ENCODE peak calls at places on chromosomes 12 and 14, in seven cellular contexts. R is IMR-90, W is heart left ventricle, F is left ventricle myocardium inferior, S is cardiac muscle cell, Z is keratinocyte, L is A549. E is an unnamed sample.

GRCh38 chr12:20629414-20630156 is 65.5 kb upstream of the SLCO1C1 start:
- DNase-seq in Z (no peak), R (peak), S (peak), W (no peak), F (peak), L (peak), E (no peak)

GRCh38 chr14:74841230-74842207 is 34.4 kb downstream of the PROX2 start:
- DNase-seq in R (no peak), Z (no peak), F (no peak), L (no peak), W (no peak), S (no peak), E (no peak)

GRCh38 chr12:86349196-86349595 is 93.0 kb upstream of the MGAT4C start:
- DNase-seq in L (no peak), F (no peak), S (no peak), R (no peak), W (no peak), Z (no peak), E (no peak)

GRCh38 chr12:116542345-116542950 is 16.7 kb upstream of the MAP1LC3B2 start:
- DNase-seq in W (no peak), Z (no peak), L (no peak), F (no peak), R (no peak), S (no peak), E (no peak)

GRCh38 chr12:79381246-79382208 is 309.2 kb downstream of the PAWR start:
- DNase-seq in L (no peak), R (no peak), W (no peak), Z (no peak), F (no peak), S (no peak), E (no peak)

GRCh38 chr14:66476964-66477363 is 9.2 kb upstream of the CCDC196 start:
- DNase-seq in R (peak), W (no peak), S (no peak), L (peak), Z (no peak), F (no peak), E (no peak)

GRCh38 chr14:98622208-98623051 is 649.6 kb downstream of the BCL11B start:
- DNase-seq in R (no peak), F (no peak), W (no peak), L (no peak), Z (no peak), S (no peak), E (no peak)

GRCh38 chr12:132837693-132838463 is 9.2 kb upstream of the GOLGA3 start:
- DNase-seq in Z (no peak), F (peak), W (no peak), R (no peak), L (no peak), S (no peak), E (no peak)

GRCh38 chr12:80576641-80577418 is 130.6 kb upstream of the MYF6 start:
- DNase-seq in Z (no peak), R (peak), W (no peak), S (no peak), L (no peak), F (no peak), E (no peak)

GRCh38 chr12:67625004-67625403 is 23.5 kb upstream of the DYRK2 start:
- DNase-seq in W (no peak), S (no peak), Z (no peak), F (no peak), R (no peak), L (no peak), E (no peak)

GRCh38 chr12:27031531-27031930 is 9.2 kb downstream of the MED21 start:
- DNase-seq in Z (no peak), L (no peak), W (no peak), F (no peak), S (no peak), R (peak), E (no peak)

GRCh38 chr14:100706200-100706599 is 20.5 kb upstream of the DLK1 start:
- DNase-seq in W (no peak), Z (no peak), S (no peak), F (no peak), R (no peak), L (no peak), E (no peak)

GRCh38 chr14:71890541-71890940 is 41.7 kb upstream of the RGS6 start:
- DNase-seq in F (no peak), L (no peak), W (no peak), Z (no peak), S (no peak), R (no peak), E (no peak)

GRCh38 chr12:77377116-77377515 is 311.7 kb upstream of the E2F7 start:
- DNase-seq in L (no peak), R (peak), F (no peak), W (no peak), S (peak), Z (no peak), E (no peak)

GRCh38 chr14:104824353-104824997 is 23.6 kb downstream of the ZBTB42 start:
- DNase-seq in S (no peak), L (no peak), R (no peak), F (no peak), Z (no peak), W (no peak), E (no peak)

GRCh38 chr14:84937449-84937848 is 592.5 kb upstream of the FLRT2 start:
- DNase-seq in W (no peak), Z (no peak), F (no peak), S (peak), L (no peak), R (no peak), E (no peak)

GRCh38 chr12:65822732-65823480 is 1.4 kb upstream of the HMGA2 start:
- DNase-seq in Z (no peak), L (peak), W (no peak), S (peak), F (no peak), R (peak), E (no peak)
- H3K4me3 ChIP-seq in Z (peak), L (peak), W (peak), S (peak), F (peak), R (peak), E (peak)

DNA sequence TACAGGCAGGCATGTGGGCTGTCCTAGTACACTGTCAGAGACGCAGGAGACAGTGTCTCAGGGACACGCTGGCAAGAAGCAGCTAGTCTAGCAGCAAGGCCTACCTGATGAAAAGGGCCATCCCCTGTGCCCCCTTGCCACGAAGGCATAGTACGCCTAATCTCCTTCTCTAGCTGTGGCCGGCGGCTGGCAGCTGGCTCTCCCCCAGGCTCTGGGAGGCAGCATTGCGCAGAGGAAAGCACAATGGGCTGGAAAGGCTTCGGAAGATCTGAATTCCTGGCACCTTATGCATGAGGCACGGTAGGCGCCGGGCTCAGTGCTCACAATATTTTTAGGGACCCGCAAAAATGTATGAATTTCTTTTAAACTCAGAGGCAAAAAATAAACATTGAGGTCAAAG is 16.0 kb upstream of the PLEKHH1 start:
- DNase-seq in R (no peak), L (no peak), Z (no peak), F (peak), S (peak), W (peak), E (peak)
- H3K27ac ChIP-seq in R (no peak), L (no peak), Z (no peak), F (no peak), S (no peak), W (no peak), E (no peak)

DNA sequence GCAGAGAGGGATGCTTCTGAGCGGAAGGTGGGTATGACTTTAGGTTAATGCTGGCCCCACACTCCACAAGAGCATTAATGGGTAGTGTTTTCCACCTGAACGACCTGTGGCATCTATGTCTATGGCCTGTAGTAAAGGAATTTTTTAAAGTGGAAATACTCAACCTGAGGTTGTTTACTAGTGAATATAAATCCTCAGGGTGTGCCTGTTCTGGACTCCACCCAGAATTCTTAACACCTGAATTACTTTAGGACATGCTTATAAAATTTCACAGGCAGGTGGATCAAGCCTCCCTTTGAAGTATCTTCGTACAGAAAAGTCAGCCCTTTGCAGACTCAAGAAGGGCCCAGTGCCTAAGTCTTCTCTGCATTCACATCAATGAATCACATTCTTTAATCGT is 196.1 kb downstream of the ESR2 start:
- DNase-seq in Z (no peak), F (no peak), W (no peak), R (no peak), S (no peak), L (no peak), E (no peak)
- H3K4me3 ChIP-seq in Z (no peak), F (no peak), W (no peak), R (no peak), S (no peak), L (no peak), E (no peak)

DNA sequence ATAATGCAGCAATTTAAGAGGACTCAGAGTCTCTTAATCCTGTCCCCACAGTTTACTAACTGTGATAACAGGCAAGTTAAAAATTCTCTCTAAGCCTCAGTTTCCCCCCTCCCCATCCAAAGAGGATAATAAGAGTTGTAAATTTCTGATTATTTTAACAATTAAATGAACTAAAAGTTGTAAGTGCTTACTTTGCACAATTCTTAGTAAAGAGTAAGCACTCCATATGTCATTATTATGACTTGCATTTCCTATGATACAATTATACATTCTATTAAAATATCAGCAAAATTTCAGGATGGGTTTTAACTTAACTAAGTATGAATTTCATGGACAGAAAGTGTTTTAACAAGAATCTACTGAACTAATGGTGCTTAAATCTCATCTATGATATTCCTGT is 80.1 kb downstream of the NELL2 start:
- DNase-seq in S (no peak), F (no peak), Z (no peak), L (no peak), W (no peak), R (no peak), E (no peak)
- H3K27ac ChIP-seq in S (no peak), F (no peak), Z (no peak), L (no peak), W (no peak), R (no peak), E (no peak)

GRCh38 chr12:52965337-52965731 is 16.4 kb downstream of the KRT18 start:
- DNase-seq in S (peak), F (no peak), Z (no peak), W (no peak), L (no peak), R (no peak), E (no peak)

GRCh38 chr12:52969828-52970569 is 21.1 kb downstream of the KRT18 start:
- DNase-seq in W (peak), S (no peak), R (no peak), Z (no peak), F (peak), L (peak), E (no peak)

DNA sequence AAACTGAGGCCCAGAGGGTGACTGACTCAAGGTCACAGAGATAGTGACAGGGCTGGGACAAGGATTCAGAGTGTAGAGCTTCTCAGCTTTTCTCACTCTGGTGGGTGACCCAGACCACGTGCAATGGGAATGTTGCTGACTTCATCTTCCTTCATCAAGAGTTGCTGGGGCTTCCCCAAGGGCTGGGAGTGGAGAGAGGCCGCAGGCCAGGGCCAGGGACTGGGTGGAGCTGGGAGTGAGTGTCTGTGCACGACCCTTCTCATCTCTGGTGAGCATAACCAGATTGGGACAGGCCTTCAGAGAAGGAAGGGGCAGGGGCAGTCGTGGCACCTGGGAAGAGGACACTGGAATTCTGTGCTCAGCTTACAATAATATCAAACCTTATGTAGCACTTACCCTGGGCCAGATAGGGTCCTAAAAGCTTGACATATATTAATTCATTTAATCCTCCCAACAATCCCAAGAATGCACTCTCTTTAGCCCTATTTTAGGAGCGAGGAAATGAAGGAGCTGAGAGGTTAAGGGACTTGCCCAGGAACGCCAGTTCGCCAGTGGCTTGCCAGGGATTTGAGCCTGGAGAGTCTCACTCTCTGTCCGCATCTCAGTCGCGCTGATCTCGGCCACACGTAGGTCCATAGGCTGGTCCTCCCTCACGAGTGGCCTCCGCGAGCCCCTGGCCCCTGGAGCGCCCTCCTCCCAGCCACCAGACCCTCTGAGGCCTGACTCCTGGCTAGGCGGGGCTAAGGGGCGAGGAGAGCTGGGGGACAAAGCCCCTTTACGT is 15.8 kb downstream of the KRT18 start:
- DNase-seq in F (no peak), S (no peak), L (peak), W (no peak), R (no peak), Z (no peak), E (no peak)
- H3K4me3 ChIP-seq in F (peak), S (no peak), L (no peak), W (no peak), R (peak), Z (no peak), E (no peak)

DNA sequence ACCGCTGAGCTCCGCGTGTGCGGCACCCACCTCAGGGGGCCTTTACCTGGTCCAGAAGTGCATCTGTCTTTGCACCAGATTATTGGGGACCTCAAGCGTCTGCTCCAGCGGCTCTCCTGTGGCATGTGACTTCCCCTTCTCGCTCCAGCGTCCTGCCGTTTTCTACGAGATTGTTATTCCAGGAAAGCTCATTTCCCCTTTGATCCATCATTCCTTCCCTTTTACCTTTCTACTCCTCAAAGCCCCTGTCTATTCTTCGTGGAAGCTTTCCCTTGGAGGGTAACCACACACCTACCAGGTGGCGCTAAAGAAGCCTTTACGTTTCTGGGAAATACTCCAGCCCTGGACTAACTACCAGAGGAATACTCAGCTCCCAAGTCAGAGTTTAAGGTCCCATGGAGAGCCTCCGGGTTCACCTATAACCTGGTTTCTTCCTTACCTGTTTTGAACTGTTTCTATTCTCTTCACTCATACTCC is 1.5 kb downstream of the FKBP4 start:
- DNase-seq in W (no peak), S (no peak), R (no peak), F (no peak), L (peak), Z (no peak), E (no peak)
- H3K27ac ChIP-seq in W (peak), S (peak), R (peak), F (peak), L (peak), Z (peak), E (peak)